ENCODE peak calls at places on chromosomes 6 and 20, in five cellular contexts. S is prostate gland, T is GM23338, U is breast epithelium, O is stomach. H is an unnamed sample.

GRCh38 chr6:82057846-82058554 is 189.5 kb downstream of the IBTK start:
- DNase-seq in T (no peak), S (no peak), O (no peak), U (no peak), H (no peak)

GRCh38 chr20:47358672-47359532 is 2.4 kb upstream of the ZMYND8 start:
- DNase-seq in T (peak), S (peak), O (peak), U (peak), H (no peak)

GRCh38 chr6:120055071-120055470 is 705.5 kb upstream of the MAN1A1 start:
- DNase-seq in T (no peak), S (no peak), U (no peak), O (no peak), H (no peak)

GRCh38 chr6:122372647-122373046 is 26.8 kb upstream of the HSF2 start:
- DNase-seq in O (no peak), S (no peak), T (peak), U (no peak), H (no peak)

GRCh38 chr6:16727996-16728395 is 33.3 kb downstream of the ATXN1 start:
- DNase-seq in U (no peak), O (no peak), S (no peak), T (no peak), H (no peak)

GRCh38 chr6:14633453-14633852 is 515.9 kb downstream of the CD83 start:
- DNase-seq in T (no peak), O (no peak), U (no peak), S (no peak), H (no peak)

GRCh38 chr6:108463789-108464188 is 96.9 kb upstream of the FOXO3 start:
- DNase-seq in U (no peak), O (peak), T (no peak), S (no peak), H (no peak)

GRCh38 chr20:8353512-8353911 is 221.4 kb downstream of the PLCB1 start:
- DNase-seq in S (no peak), U (no peak), T (no peak), O (no peak), H (no peak)

GRCh38 chr20:32968833-32969241 is 35.4 kb downstream of the SUN5 start:
- DNase-seq in U (no peak), S (no peak), T (no peak), O (no peak), H (no peak)

GRCh38 chr6:62974452-62974851 is 236.8 kb upstream of the FKBP1C start:
- DNase-seq in T (no peak), S (no peak), U (no peak), O (no peak), H (no peak)

GRCh38 chr6:136549359-136550044 is 720 bp downstream of the MAP7 start:
- DNase-seq in S (peak), T (peak), O (peak), U (no peak), H (no peak)

GRCh38 chr6:128580224-128581110 is 60.1 kb upstream of the PTPRK start:
- DNase-seq in O (no peak), U (no peak), T (no peak), S (no peak), H (no peak)

GRCh38 chr6:131172237-131172636 is 37.0 kb downstream of the AKAP7 start:
- DNase-seq in U (no peak), S (no peak), T (no peak), O (no peak), H (no peak)

GRCh38 chr6:161116554-161117328 is 125.2 kb downstream of the MAP3K4 start:
- DNase-seq in S (no peak), T (no peak), U (no peak), O (no peak), H (no peak)

GRCh38 chr6:75244063-75244575 is 518 bp upstream of the COX7A2 start:
- DNase-seq in S (no peak), U (no peak), T (no peak), O (no peak), H (no peak)

GRCh38 chr20:10861086-10861485 is 187.3 kb upstream of the JAG1 start:
- DNase-seq in U (no peak), O (no peak), T (no peak), S (no peak), H (no peak)

GRCh38 chr6:140289186-140289585 is 914.7 kb upstream of the CITED2 start:
- DNase-seq in S (no peak), T (no peak), U (no peak), O (no peak), H (no peak)

GRCh38 chr20:61829526-61829925 is 236.2 kb downstream of the TAF4 start:
- DNase-seq in S (no peak), O (no peak), T (no peak), U (no peak), H (no peak)

GRCh38 chr6:130602151-130602770 is 224.9 kb upstream of the SMLR1 start:
- DNase-seq in U (no peak), O (no peak), T (no peak), S (no peak), H (no peak)

DNA sequence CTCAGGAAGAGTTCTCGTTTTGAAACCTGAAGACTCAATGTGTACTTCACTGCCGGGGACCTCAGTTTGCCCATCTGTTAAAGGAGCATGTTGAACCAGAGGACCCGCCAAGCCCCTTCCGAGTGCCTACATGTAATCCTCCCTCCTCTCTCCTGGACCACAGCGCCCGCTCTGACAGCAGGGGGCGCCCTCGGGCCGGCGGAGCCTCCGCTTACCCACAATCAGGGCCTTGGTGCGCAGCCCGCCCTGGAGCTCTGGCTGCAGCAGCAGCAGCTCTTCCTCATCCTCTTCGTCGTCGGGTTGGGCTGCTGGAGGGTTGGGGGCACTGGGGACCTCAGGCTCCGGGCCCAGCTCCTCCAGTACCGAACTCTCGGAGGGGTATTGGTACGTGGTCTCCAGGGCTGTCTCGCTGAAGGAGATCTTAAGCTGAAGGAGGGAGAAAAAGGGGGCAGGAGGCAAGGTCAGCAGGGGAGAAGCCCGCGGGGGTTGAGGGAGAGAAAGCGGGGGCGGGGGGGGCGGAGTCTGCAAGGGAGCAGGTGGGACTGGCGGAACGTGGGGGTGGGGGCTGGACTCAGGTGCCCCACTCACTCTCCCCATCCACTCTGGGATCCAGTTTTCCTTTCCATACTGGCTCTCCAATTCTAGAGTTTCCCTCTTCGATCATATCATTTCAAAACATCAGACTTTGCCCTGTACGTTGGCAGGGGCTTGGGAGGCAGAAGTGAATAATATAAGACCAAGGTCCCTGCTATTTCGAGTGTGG is 6.3 kb upstream of the DHX16 start:
- DNase-seq in T (peak), O (peak), S (peak), U (peak), H (peak)
- TF ChIP-seq POLR2AphosphoS5 in T (no peak), O (peak), S (peak), U (peak), H (no peak)

GRCh38 chr6:37072526-37072925 is 67.1 kb downstream of the FGD2 start:
- DNase-seq in T (peak), O (no peak), S (no peak), U (no peak), H (no peak)

GRCh38 chr6:37078814-37079213 is 73.4 kb downstream of the FGD2 start:
- DNase-seq in O (no peak), S (no peak), T (no peak), U (no peak), H (no peak)

GRCh38 chr6:37077459-37078296 is 72.2 kb downstream of the FGD2 start:
- DNase-seq in T (peak), O (peak), S (peak), U (peak), H (no peak)

GRCh38 chr6:37069639-37070038 is 64.2 kb downstream of the FGD2 start:
- DNase-seq in U (no peak), S (no peak), O (no peak), T (no peak), H (no peak)

DNA sequence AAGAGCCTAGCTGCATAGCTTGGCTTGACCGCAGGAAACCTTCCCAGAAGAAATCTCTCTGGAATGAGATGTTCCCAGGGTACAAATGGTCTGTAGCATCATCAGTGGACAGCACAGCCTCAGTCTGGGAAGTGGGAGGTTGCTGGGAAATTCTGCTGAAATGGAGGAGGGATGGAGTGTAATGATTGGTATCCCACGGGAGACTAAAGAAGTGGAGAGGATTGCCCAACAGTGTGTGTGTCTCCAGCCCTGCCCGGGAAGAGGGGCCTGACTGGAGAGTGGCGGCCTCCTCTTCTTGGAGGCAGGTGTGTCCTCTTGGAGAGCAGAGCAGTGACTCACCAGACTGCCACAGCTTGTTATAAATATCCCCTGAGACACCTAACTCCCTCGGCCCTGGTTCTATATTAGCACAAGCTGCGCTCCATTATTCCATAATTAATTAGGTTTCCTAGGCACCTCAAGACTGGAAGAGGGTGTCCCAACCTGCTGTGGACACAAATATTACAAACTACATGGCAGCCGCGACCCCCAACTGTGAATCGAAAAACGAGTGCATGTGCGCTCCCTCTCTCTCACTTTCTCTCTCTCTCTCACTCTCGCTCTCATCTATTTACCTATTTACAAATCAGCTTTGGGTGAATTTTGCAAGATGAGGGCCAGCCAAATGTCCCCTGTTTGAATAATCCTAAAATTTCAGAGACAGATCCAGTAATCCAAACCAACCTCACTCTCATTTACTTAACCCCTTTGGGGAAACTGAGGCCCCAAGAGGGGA is 68.8 kb downstream of the FGD2 start:
- DNase-seq in O (no peak), U (no peak), T (no peak), S (no peak), H (no peak)
- TF ChIP-seq POLR2AphosphoS5 in O (no peak), U (peak), T (no peak), S (no peak), H (no peak)

GRCh38 chr6:30612213-30612612 is 4.8 kb downstream of the PPP1R10 start:
- DNase-seq in U (no peak), O (no peak), S (no peak), T (no peak), H (no peak)

GRCh38 chr6:30614843-30615218 is 2.2 kb downstream of the PPP1R10 start:
- DNase-seq in T (peak), S (peak), O (peak), U (peak), H (peak)

GRCh38 chr6:30614044-30614842 is 2.8 kb downstream of the PPP1R10 start:
- DNase-seq in O (no peak), T (no peak), S (no peak), U (no peak), H (no peak)

GRCh38 chr6:30612687-30613248 is 4.3 kb downstream of the PPP1R10 start:
- DNase-seq in T (no peak), U (no peak), O (no peak), S (no peak), H (no peak)

GRCh38 chr6:30613251-30614043 is 3.6 kb downstream of the PPP1R10 start:
- DNase-seq in T (no peak), S (no peak), U (no peak), O (no peak), H (no peak)
- TF ChIP-seq POLR2AphosphoS5 in T (no peak), S (no peak), U (no peak), O (no peak), H (no peak)

GRCh38 chr20:50980851-50981713 is 22.5 kb downstream of the MOCS3 start:
- DNase-seq in U (no peak), S (peak), T (peak), O (peak), H (peak)

GRCh38 chr20:50977066-50978045 is 18.7 kb downstream of the MOCS3 start:
- DNase-seq in U (peak), O (no peak), S (no peak), T (no peak), H (no peak)

GRCh38 chr20:50981714-50982048 is 23.1 kb downstream of the MOCS3 start:
- DNase-seq in T (no peak), O (no peak), S (no peak), U (no peak), H (no peak)

GRCh38 chr20:50982372-50982771 is 23.8 kb downstream of the MOCS3 start:
- DNase-seq in S (peak), U (peak), T (no peak), O (peak), H (no peak)

GRCh38 chr20:50980071-50980681 is 21.6 kb downstream of the MOCS3 start:
- DNase-seq in O (no peak), S (no peak), T (no peak), U (no peak), H (no peak)
- TF ChIP-seq POLR2AphosphoS5 in O (no peak), S (no peak), T (no peak), U (no peak), H (no peak)

DNA sequence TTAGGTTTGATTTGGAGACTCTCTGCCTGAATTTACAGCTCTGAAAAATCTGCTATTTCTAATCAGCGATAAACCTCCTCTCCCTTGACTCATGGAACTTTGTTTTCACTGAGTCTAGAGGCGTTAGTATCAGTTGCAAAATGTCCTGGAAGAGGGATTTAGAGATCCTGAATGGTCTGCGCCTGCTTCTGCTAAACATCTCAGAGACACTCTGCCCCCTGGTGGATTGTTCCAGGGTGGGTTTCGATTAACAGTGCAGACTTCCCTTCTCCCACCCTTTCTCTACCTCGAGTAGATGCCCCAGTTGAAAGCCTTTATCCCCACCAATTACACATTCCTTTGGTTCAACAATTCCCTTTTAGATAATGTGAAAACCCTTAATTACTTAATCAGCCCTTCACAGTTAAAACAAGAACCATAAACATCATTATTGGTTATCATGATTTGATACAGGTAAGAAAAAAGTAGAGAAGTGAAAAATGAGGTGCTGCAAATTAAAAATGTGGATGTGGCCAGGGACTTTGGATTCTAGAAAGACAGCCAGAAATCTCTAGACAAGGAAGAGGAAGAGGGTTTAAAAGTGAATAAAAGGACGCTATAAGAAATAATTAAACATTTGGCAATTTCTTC is 5.5 kb downstream of the HTR1B start:
- DNase-seq in T (peak), S (peak), U (no peak), O (peak), H (no peak)
- TF ChIP-seq POLR2AphosphoS5 in T (no peak), S (no peak), U (no peak), O (no peak), H (no peak)

GRCh38 chr6:26170951-26171841 is 84.0 kb downstream of the HFE start:
- DNase-seq in T (no peak), O (no peak), S (no peak), U (no peak), H (no peak)
- TF ChIP-seq POLR2AphosphoS5 in T (no peak), O (no peak), S (no peak), U (no peak), H (no peak)

DNA sequence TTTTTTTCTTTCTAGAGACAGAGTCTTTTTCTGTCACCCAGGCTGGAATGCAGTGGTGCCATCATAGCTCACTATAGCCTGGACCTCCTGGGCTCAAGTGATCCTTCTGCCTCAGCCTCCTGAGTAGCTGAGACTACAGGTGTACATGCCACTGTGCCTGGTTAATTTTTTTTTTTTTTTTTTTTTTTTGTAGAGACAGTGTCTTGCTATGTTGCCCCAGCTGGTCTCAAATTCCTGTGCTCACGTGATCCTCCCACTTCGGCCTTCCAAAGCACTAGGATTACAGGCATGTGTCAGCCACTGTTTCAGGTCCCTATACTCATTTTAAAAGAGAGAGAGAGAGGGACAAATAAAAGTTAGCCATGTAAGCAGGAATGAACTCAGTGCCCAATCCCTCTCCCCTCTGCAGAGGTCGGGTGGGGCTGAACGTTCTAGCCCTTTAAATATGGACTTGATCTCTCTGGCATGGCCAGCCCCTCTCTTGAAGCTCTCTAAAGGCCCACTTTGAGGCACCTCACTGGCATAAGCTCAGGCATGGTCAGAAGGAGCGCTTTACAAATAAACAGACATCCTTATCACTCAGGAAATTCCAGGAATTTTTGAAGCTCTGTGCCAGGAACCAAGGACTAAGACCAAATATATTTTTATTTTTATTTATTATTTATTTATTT is 9.0 kb upstream of the SERPINB1 start:
- DNase-seq in S (no peak), T (no peak), U (no peak), O (no peak), H (no peak)
- TF ChIP-seq POLR2AphosphoS5 in S (no peak), T (no peak), U (no peak), O (no peak), H (no peak)